ENCODE peak calls at places on chromosomes 16 and 17, in eight cellular contexts. A is ovary; B is tibial nerve; U is effector memory CD4-positive, alpha-beta T cell; D is heart right ventricle; I is SJSA1; H is naive thymus-derived CD4-positive, alpha-beta T cell; E is left ventricle myocardium inferior. N is an unnamed sample.

GRCh38 chr16:66580605-66581209 is 1.4 kb downstream of the CMTM2 start:
- DNase-seq in A (no peak), B (no peak), U (no peak), D (no peak), I (no peak), H (no peak), E (no peak), N (no peak)

GRCh38 chr17:32927201-32927723 is 691 bp upstream of the TMEM98 start:
- DNase-seq in A (peak; percentile 23), B (no peak), U (no peak), D (no peak), I (no peak), H (no peak), E (no peak), N (no peak)

GRCh38 chr17:17354560-17355357 is 51.6 kb downstream of the NT5M start:
- DNase-seq in A (peak; percentile 72), B (peak; percentile 76), U (peak; percentile 63), D (peak; percentile 73), I (peak; percentile 70), H (peak; percentile 78), E (peak; percentile 63), N (no peak)

GRCh38 chr17:57668332-57668731 is 76.8 kb downstream of the CCDC182 start:
- DNase-seq in A (peak; percentile 14), B (no peak), U (no peak), D (no peak), I (peak; percentile 8), H (no peak), E (no peak), N (no peak)

GRCh38 chr16:50476486-50477260 is 71.5 kb upstream of the NKD1 start:
- DNase-seq in A (no peak), B (no peak), U (no peak), D (no peak), I (no peak), H (no peak), E (no peak), N (no peak)

GRCh38 chr17:46763416-46763815 is 55.1 kb downstream of the WNT3 start:
- DNase-seq in A (no peak), B (no peak), U (no peak), D (no peak), I (no peak), H (no peak), E (no peak), N (no peak)

GRCh38 chr16:89395150-89396142 is 94.9 kb downstream of the ANKRD11 start:
- DNase-seq in A (peak; percentile 95), B (peak; percentile 96), U (no peak), D (peak; percentile 79), I (peak; percentile 90), H (no peak), E (peak; percentile 87), N (no peak)

GRCh38 chr17:59154721-59155438 is at the start of gene SKA2:
- DNase-seq in A (peak; percentile 96), B (peak; percentile 95), U (peak; percentile 96), D (peak; percentile 93), I (no peak), H (no peak), E (peak; percentile 96), N (peak; percentile 98)

GRCh38 chr17:50908860-50909764 is 43.0 kb upstream of the TOB1 start:
- DNase-seq in A (no peak), B (peak; percentile 53), U (peak; percentile 45), D (peak; percentile 71), I (no peak), H (peak; percentile 63), E (peak; percentile 78), N (no peak)

GRCh38 chr16:89386337-89386736 is 104.0 kb downstream of the ANKRD11 start:
- DNase-seq in A (no peak), B (no peak), U (no peak), D (no peak), I (no peak), H (no peak), E (no peak), N (no peak)

GRCh38 chr16:3256146-3256875 is at the start of gene MEFV:
- DNase-seq in A (no peak), B (peak; percentile 24), U (no peak), D (no peak), I (no peak), H (no peak), E (no peak), N (no peak)

GRCh38 chr17:57027852-57028251 is 49.9 kb downstream of the SCPEP1 start:
- DNase-seq in A (no peak), B (no peak), U (no peak), D (no peak), I (no peak), H (no peak), E (no peak), N (no peak)

GRCh38 chr16:69939821-69940585 is 11.1 kb upstream of the CLEC18A start:
- DNase-seq in A (no peak), B (peak; percentile 3), U (no peak), D (no peak), I (peak; percentile 34), H (no peak), E (no peak), N (no peak)

GRCh38 chr16:49961087-49961486 is 63.9 kb upstream of the CNEP1R1 start:
- DNase-seq in A (no peak), B (no peak), U (no peak), D (no peak), I (no peak), H (no peak), E (no peak), N (no peak)

GRCh38 chr17:59811209-59811608 is 81.5 kb downstream of the TUBD1 start:
- DNase-seq in A (no peak), B (no peak), U (no peak), D (no peak), I (no peak), H (no peak), E (no peak), N (no peak)

GRCh38 chr17:16989953-16990860 is 18.3 kb upstream of the TNFRSF13B start:
- DNase-seq in A (no peak), B (no peak), U (no peak), D (no peak), I (no peak), H (no peak), E (no peak), N (no peak)

GRCh38 chr16:28091706-28092105 is 28.2 kb upstream of the GSG1L start:
- DNase-seq in A (no peak), B (no peak), U (no peak), D (no peak), I (no peak), H (no peak), E (no peak), N (no peak)

DNA sequence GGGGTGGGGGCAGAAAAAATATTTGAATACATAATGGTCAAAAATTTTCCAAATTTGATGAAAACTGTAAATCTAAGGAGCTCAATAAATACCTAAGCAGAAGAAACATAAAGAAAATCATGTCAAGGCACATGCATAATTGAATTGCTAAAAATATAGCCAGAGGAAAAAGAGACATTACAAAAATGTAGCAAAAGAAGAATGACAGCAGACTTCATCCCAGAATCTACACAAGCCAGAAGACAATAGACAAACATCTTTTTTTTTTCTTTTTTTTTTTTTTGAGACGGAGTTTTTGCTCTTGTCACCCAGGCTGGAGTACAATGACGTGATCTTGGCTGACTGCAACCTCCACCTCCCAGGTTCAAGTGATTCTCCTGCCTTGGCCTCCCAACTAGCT is 62.0 kb upstream of the ATP2A3 start:
- DNase-seq in A (no peak), B (no peak), U (no peak), D (no peak), I (no peak), H (no peak), E (no peak), N (no peak)
- H3K9me3 ChIP-seq in A (no peaks in the 10 kb centered on the region), B (no peaks in the 10 kb centered on the region), U (no peaks in the 10 kb centered on the region), D (peaks cover 54% of the 10 kb centered on the region), I (peaks cover 35% of the 10 kb centered on the region), H (peaks cover 7% of the 10 kb centered on the region), E (peaks cover 37% of the 10 kb centered on the region), N (peaks cover 3% of the 10 kb centered on the region)

GRCh38 chr17:47875586-47875985 is 20.4 kb upstream of the SP2 start:
- DNase-seq in A (no peak), B (no peak), U (no peak), D (no peak), I (no peak), H (no peak), E (no peak), N (no peak)

GRCh38 chr17:47872019-47872650 is 21.2 kb upstream of the SP6 start:
- DNase-seq in A (no peak), B (no peak), U (no peak), D (no peak), I (no peak), H (no peak), E (no peak), N (no peak)

GRCh38 chr17:47872651-47873161 is 21.7 kb upstream of the SP6 start:
- DNase-seq in A (no peak), B (no peak), U (no peak), D (no peak), I (no peak), H (no peak), E (no peak), N (no peak)

GRCh38 chr17:47875011-47875471 is 21.0 kb upstream of the SP2 start:
- DNase-seq in A (no peak), B (no peak), U (no peak), D (no peak), I (no peak), H (no peak), E (no peak), N (no peak)

GRCh38 chr17:47873200-47874090 is 22.5 kb upstream of the SP6 start:
- DNase-seq in A (no peak), B (no peak), U (no peak), D (no peak), I (no peak), H (no peak), E (no peak), N (no peak)
- H3K27me3 ChIP-seq in A (no peaks in the 10 kb centered on the region), B (no peaks in the 10 kb centered on the region), U (peaks cover 23% of the 10 kb centered on the region), D (no peaks in the 10 kb centered on the region), I (peaks cover 59% of the 10 kb centered on the region), H (no peaks in the 10 kb centered on the region), E (peaks cover 99% of the 10 kb centered on the region), N (peaks cover 4% of the 10 kb centered on the region)

GRCh38 chr16:57185945-57186629 is at the start of the genes PSME3IP1 and RSPRY1:
- DNase-seq in A (peak; percentile 99), B (peak; percentile 99), U (peak; percentile 99), D (peak; percentile 96), I (peak; percentile 99), H (peak; percentile 100), E (peak; percentile 96), N (peak; percentile 99)
- H3K4me1 ChIP-seq in A (peaks cover 15% of the 10 kb centered on the region), B (peaks cover 17% of the 10 kb centered on the region), U (peaks cover 9% of the 10 kb centered on the region), D (peaks cover 39% of the 10 kb centered on the region), I (peaks cover 33% of the 10 kb centered on the region), H (peaks cover 20% of the 10 kb centered on the region), E (peaks cover 63% of the 10 kb centered on the region), N (peaks cover 2% of the 10 kb centered on the region)

DNA sequence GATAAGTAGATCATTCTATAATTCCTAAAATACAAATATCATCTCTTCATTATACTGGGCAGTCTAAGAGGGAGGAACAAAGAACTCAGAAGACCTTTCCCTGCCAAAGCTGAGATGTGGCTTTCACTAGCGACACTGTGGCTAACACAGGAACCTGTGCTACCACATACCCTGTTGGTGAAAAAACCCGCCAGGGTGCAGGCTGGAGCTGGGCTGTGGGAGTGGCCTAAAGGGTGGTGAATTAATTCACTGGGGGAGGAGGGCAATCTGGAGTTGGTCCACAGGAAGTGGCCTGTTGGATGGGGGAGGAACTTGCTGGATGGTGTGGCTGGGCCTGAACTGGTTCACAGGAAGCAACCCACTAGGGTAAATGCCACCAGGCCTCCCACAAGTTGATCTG is 7.4 kb downstream of the ZNF594 start:
- DNase-seq in A (no peak), B (no peak), U (no peak), D (no peak), I (no peak), H (no peak), E (no peak), N (no peak)
- H3K9me3 ChIP-seq in A (peaks cover 22% of the 10 kb centered on the region), B (peaks cover 15% of the 10 kb centered on the region), U (peaks cover 56% of the 10 kb centered on the region), D (peaks cover 100% of the 10 kb centered on the region), I (peaks cover 42% of the 10 kb centered on the region), H (peaks cover 83% of the 10 kb centered on the region), E (peaks cover 100% of the 10 kb centered on the region), N (peaks cover 33% of the 10 kb centered on the region)